ENCODE peak calls at places on chromosomes 6 and 20, in four cellular contexts. H, Y, R and M are unnamed samples.

GRCh38 chr6:16670183-16670582 is 91.1 kb downstream of the ATXN1 start:
- DNase-seq in Y (peak; percentile 12), H (no peak), R (no peak), M (no peak)

GRCh38 chr6:41200296-41200900 is 551 bp downstream of the TREML2 start:
- DNase-seq in Y (peak; percentile 7), H (no peak), R (peak; percentile 88), M (peak; percentile 33)

GRCh38 chr6:3500262-3501001 is 43.6 kb upstream of the SLC22A23 start:
- DNase-seq in Y (peak; percentile 98), H (peak; percentile 71), R (no peak), M (peak; percentile 87)

GRCh38 chr6:157535354-157536217 is 154.6 kb downstream of the ZDHHC14 start:
- DNase-seq in R (peak; percentile 58), Y (peak; percentile 90), H (peak; percentile 80), M (peak; percentile 64)

GRCh38 chr20:20488388-20488787 is 120.5 kb downstream of the INSM1 start:
- DNase-seq in Y (no peak), R (no peak), H (no peak), M (no peak)

GRCh38 chr6:168060521-168060931 is 18.5 kb downstream of the FRMD1 start:
- DNase-seq in Y (peak; percentile 23), H (peak; percentile 43), R (no peak), M (peak; percentile 77)

GRCh38 chr6:137001287-137001976 is 43.3 kb downstream of the IL20RA start:
- DNase-seq in R (no peak), H (no peak), Y (peak; percentile 89), M (no peak)

GRCh38 chr6:12163744-12164507 is 126.2 kb upstream of the EDN1 start:
- DNase-seq in Y (no peak), R (no peak), H (no peak), M (no peak)

GRCh38 chr6:7727150-7727950 is 1.5 kb downstream of the BMP6 start:
- DNase-seq in R (no peak), H (no peak), Y (no peak), M (peak; percentile 10)

GRCh38 chr6:84317463-84317862 is 90.0 kb upstream of the CEP162 start:
- DNase-seq in Y (no peak), H (no peak), R (no peak), M (no peak)

GRCh38 chr20:3712279-3712873 is at the start of gene SIGLEC1:
- DNase-seq in R (no peak), H (no peak), Y (no peak), M (no peak)

GRCh38 chr6:29967379-29968010 is 25.2 kb downstream of the HLA-A start:
- DNase-seq in Y (peak; percentile 81), H (no peak), R (peak; percentile 53), M (peak; percentile 52)

GRCh38 chr6:71906813-71907212 is 20.5 kb downstream of the RIMS1 start:
- DNase-seq in R (no peak), Y (no peak), H (no peak), M (no peak)

GRCh38 chr6:44569931-44570385 is 182.5 kb downstream of the CDC5L start:
- DNase-seq in Y (no peak), H (peak; percentile 7), R (no peak), M (no peak)

GRCh38 chr20:10985536-10985935 is 311.7 kb upstream of the JAG1 start:
- DNase-seq in R (no peak), H (peak; percentile 76), Y (peak; percentile 73), M (peak; percentile 53)

GRCh38 chr6:63580704-63580961 is 8.4 kb downstream of the LOC128125822 start:
- DNase-seq in H (no peak), R (no peak), Y (no peak), M (no peak)

GRCh38 chr6:140437619-140438345 is 1063.3 kb upstream of the CITED2 start:
- DNase-seq in Y (peak; percentile 82), R (no peak), H (peak; percentile 4), M (no peak)

GRCh38 chr20:45842169-45842812 is 8.7 kb downstream of the SNX21 start:
- DNase-seq in Y (no peak), H (peak; percentile 59), R (no peak), M (peak; percentile 91)

GRCh38 chr6:149474108-149474935 is 10.5 kb downstream of the ZC3H12D start:
- DNase-seq in R (no peak), H (no peak), Y (no peak), M (no peak)

GRCh38 chr6:14664616-14665315 is 547.2 kb downstream of the CD83 start:
- DNase-seq in Y (peak; percentile 33), H (no peak), R (peak; percentile 65), M (no peak)

GRCh38 chr20:9311132-9311531 is 203.3 kb upstream of the LAMP5 start:
- DNase-seq in R (no peak), Y (no peak), H (peak; percentile 24), M (no peak)

GRCh38 chr6:79671605-79672266 is 40.6 kb downstream of the SH3BGRL2 start:
- DNase-seq in R (no peak), Y (peak; percentile 83), H (peak; percentile 40), M (peak; percentile 11)

GRCh38 chr6:3001773-3002293 is 2.1 kb downstream of the NQO2 start:
- DNase-seq in H (peak; percentile 77), R (peak; percentile 74), Y (peak; percentile 76), M (peak; percentile 78)

GRCh38 chr6:130369821-130370220 is 4.0 kb downstream of the TMEM200A start:
- DNase-seq in H (no peak), R (no peak), Y (no peak), M (no peak)

GRCh38 chr6:130365166-130366010 is 429 bp upstream of the TMEM200A start:
- DNase-seq in Y (no peak), R (no peak), H (peak; percentile 70), M (peak; percentile 76)

GRCh38 chr6:130366011-130366963 is at the start of gene TMEM200A:
- DNase-seq in Y (peak; percentile 20), H (peak; percentile 51), R (no peak), M (peak; percentile 76)

GRCh38 chr6:130364224-130364780 is 1.5 kb upstream of the TMEM200A start:
- DNase-seq in H (no peak), R (peak; percentile 72), Y (no peak), M (no peak)

GRCh38 chr6:130367767-130368166 is 1.9 kb downstream of the TMEM200A start:
- DNase-seq in R (no peak), H (no peak), Y (no peak), M (no peak)
- H3K4me3 ChIP-seq in R (no peak overlapping the region), H (peak overlapping the region; percentile 85), Y (no peak overlapping the region), M (peak overlapping the region; percentile 78)

DNA sequence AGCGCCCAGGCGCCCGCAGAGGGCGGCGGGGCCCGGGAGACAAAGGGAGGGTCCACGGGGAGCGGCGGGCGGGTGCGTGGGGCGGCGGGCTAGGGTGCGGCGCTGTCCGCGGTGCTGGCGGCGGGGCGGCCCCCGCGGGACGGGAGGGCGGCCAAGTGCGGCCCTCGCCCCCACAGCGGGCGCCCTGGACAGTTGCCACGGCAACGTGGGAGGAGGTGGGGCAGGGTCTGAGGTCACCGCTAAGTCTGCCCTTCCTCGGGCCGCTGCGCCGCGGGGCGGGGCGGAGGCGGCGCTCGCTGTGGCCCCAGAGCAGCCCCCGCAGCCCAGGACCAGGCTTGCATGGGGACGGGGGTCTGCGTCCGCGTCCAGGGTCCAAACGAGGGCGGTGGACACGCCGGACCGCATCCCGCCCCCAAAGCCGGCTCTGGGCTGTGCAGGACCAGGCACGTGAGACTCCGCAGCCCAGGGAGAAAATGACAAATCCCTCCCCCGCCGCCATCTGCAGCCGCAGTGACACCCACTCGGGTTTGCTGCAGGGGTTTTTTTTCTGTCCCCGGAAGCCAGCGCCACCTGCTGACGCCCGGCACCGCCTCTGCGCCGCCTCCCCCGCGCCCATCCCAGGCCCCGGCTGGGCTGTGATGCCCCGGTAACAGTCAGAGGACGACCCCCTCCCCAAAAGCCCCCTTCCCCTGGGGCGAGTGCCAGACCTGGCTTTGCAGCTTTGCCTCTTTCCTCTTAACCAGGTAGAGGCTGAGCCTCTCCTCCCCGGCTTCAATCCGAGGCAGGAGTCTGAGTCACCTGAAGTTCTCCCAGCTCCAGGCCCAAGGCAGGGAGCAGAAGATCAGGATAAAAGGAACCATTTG is 36.8 kb downstream of the YTHDF1 start:
- DNase-seq in R (peak; percentile 39), H (peak; percentile 4), Y (no peak), M (peak; percentile 22)
- H3K4me3 ChIP-seq in R (peak overlapping the region; percentile 30), H (no peak overlapping the region), Y (no peak overlapping the region), M (no peak overlapping the region)

GRCh38 chr20:47610247-47610944 is 108.7 kb downstream of the NCOA3 start:
- DNase-seq in R (no peak), H (peak; percentile 92), Y (peak; percentile 83), M (peak; percentile 82)

GRCh38 chr20:47603260-47603659 is 101.6 kb downstream of the NCOA3 start:
- DNase-seq in H (no peak), R (no peak), Y (no peak), M (no peak)

GRCh38 chr20:47607208-47607613 is 105.5 kb downstream of the NCOA3 start:
- DNase-seq in Y (peak; percentile 68), R (no peak), H (peak; percentile 56), M (peak; percentile 72)

GRCh38 chr20:47606414-47607207 is 104.9 kb downstream of the NCOA3 start:
- DNase-seq in Y (no peak), H (no peak), R (no peak), M (no peak)

GRCh38 chr20:47605673-47606413 is 104.2 kb downstream of the NCOA3 start:
- DNase-seq in R (no peak), H (no peak), Y (no peak), M (no peak)
- H3K4me3 ChIP-seq in R (no peak overlapping the region), H (no peak overlapping the region), Y (no peak overlapping the region), M (no peak overlapping the region)

GRCh38 chr6:165661416-165662001 is 1.5 kb downstream of the PDE10A start:
- DNase-seq in Y (no peak), H (peak; percentile 19), R (no peak), M (peak; percentile 11)

GRCh38 chr6:165662671-165663282 is at the start of gene PDE10A:
- DNase-seq in Y (no peak), H (peak; percentile 55), R (no peak), M (peak; percentile 54)

GRCh38 chr6:165660881-165661415 is 2.1 kb downstream of the PDE10A start:
- DNase-seq in R (no peak), Y (no peak), H (no peak), M (no peak)

GRCh38 chr6:165663283-165663735 is 268 bp upstream of the PDE10A start:
- DNase-seq in Y (no peak), R (no peak), H (peak; percentile 61), M (peak; percentile 61)

GRCh38 chr6:165662041-165662491 is 975 bp downstream of the PDE10A start:
- DNase-seq in H (peak; percentile 18), Y (no peak), R (no peak), M (peak; percentile 41)
- H3K4me3 ChIP-seq in H (peak overlapping the region; percentile 75), Y (no peak overlapping the region), R (no peak overlapping the region), M (peak overlapping the region; percentile 66)

DNA sequence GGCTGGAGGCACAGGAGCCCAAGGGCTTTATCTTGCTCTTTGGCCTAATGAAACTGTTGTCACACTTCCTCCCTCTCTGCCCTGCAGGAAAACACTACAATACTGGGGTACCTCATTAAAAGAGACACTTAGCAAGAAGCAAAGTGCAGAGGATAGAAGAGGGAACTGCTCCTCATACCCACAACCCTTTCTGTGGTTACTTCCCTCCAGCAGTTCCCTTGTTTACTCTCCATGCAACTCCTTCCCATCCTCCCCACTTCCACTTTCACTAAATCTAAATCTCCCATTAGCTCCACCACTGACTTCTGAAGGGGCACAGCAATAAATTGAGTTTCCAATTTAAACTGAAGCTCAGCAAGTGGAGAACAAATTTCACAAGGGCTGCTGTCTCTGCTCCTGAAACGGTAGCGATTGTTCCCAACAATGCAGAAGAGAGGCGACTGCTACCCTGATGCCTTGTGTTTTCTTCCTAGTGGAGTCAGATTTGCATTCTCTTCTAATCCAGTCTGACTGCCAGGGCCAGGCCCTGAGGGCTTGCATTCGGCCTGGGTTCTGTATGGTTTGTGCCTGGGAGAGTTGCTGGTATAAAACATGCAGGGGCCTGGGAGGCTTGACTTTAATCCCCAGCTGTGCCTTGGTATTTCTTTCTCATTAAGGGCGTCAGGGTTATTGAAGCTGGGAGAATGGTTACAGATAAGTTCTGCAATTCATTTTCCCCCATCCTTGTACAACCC is 454.7 kb downstream of the TFAP2B start:
- DNase-seq in R (no peak), Y (no peak), H (no peak), M (no peak)
- H3K4me3 ChIP-seq in R (no peak overlapping the region), Y (no peak overlapping the region), H (no peak overlapping the region), M (no peak overlapping the region)

GRCh38 chr6:27867941-27868705 is 44.1 kb downstream of the OR2B2 start:
- DNase-seq in H (peak; percentile 8), R (peak; percentile 49), Y (no peak), M (no peak)
- H3K4me3 ChIP-seq in H (no peak overlapping the region), R (no peak overlapping the region), Y (peak overlapping the region; percentile 54), M (peak overlapping the region; percentile 79)